ENCODE peak calls at places on chromosome 11, in six cellular contexts. R, S, I, G, U and N are unnamed samples.

GRCh38 chr11:65424200-65425104 is 1.9 kb downstream of the NEAT1 start:
- DNase-seq in R (no peak), S (peak), I (no peak), G (no peak), U (peak), N (no peak)

GRCh38 chr11:70952171-70952570 is 300.2 kb downstream of the SHANK2 start:
- DNase-seq in R (no peak), S (no peak), I (no peak), G (no peak), U (no peak), N (no peak)

GRCh38 chr11:123174196-123175183 is 20.6 kb downstream of the CLMP start:
- DNase-seq in R (peak), S (peak), I (no peak), G (peak), U (peak), N (peak)

GRCh38 chr11:18527512-18527911 is 770 bp upstream of the TSG101 start:
- DNase-seq in R (no peak), S (peak), I (no peak), G (peak), U (peak), N (no peak)

GRCh38 chr11:128341767-128342318 is 245.5 kb downstream of the ETS1 start:
- DNase-seq in R (no peak), S (no peak), I (no peak), G (no peak), U (no peak), N (no peak)

GRCh38 chr11:34438529-34439507 is at the start of gene CAT:
- DNase-seq in R (peak), S (peak), I (no peak), G (peak), U (no peak), N (peak)

GRCh38 chr11:124717786-124718634 is 21.7 kb upstream of the NRGN start:
- DNase-seq in R (peak), S (peak), I (peak), G (no peak), U (peak), N (peak)

GRCh38 chr11:131681875-131682274 is 311.5 kb downstream of the NTM start:
- DNase-seq in R (no peak), S (no peak), I (no peak), G (no peak), U (no peak), N (no peak)

GRCh38 chr11:61972796-61973602 is 5.6 kb upstream of the FTH1 start:
- DNase-seq in R (no peak), S (peak), I (no peak), G (peak), U (peak), N (no peak)

GRCh38 chr11:20112291-20113146 is 47.8 kb downstream of the DBX1 start:
- DNase-seq in R (no peak), S (peak), I (peak), G (peak), U (peak), N (peak)

GRCh38 chr11:17403977-17404759 is 15.7 kb upstream of the KCNJ11 start:
- DNase-seq in R (no peak), S (no peak), I (no peak), G (no peak), U (no peak), N (no peak)

GRCh38 chr11:49208006-49208721 is at the start of gene FOLH1:
- DNase-seq in R (peak), S (no peak), I (peak), G (no peak), U (no peak), N (peak)

GRCh38 chr11:113014731-113015455 is 53.7 kb downstream of the NCAM1 start:
- DNase-seq in R (no peak), S (no peak), I (no peak), G (no peak), U (peak), N (no peak)

GRCh38 chr11:113693030-113693429 is 13.1 kb downstream of the TMPRSS5 start:
- DNase-seq in R (no peak), S (no peak), I (no peak), G (no peak), U (no peak), N (no peak)

GRCh38 chr11:128492903-128493569 is 94.3 kb downstream of the ETS1 start:
- DNase-seq in R (no peak), S (no peak), I (no peak), G (no peak), U (no peak), N (no peak)

GRCh38 chr11:32931605-32932004 is 39.0 kb downstream of the QSER1 start:
- DNase-seq in R (no peak), S (peak), I (no peak), G (no peak), U (no peak), N (no peak)

GRCh38 chr11:28715726-28716125 is 607.5 kb downstream of the METTL15 start:
- DNase-seq in R (no peak), S (no peak), I (no peak), G (no peak), U (no peak), N (no peak)

GRCh38 chr11:70243912-70244652 is 26.4 kb upstream of the PPFIA1 start:
- DNase-seq in R (no peak), S (no peak), I (no peak), G (peak), U (peak), N (no peak)

GRCh38 chr11:17736921-17737817 is 2.6 kb downstream of the KCNC1 start:
- DNase-seq in R (no peak), S (no peak), I (no peak), G (no peak), U (no peak), N (no peak)

GRCh38 chr11:113163291-113164030 is 150.9 kb upstream of the TTC12 start:
- DNase-seq in R (no peak), S (no peak), I (no peak), G (no peak), U (peak), N (no peak)

GRCh38 chr11:69270929-69271328 is 23.0 kb upstream of the MYEOV start:
- DNase-seq in R (no peak), S (no peak), I (no peak), G (no peak), U (no peak), N (no peak)

GRCh38 chr11:43833657-43834073 is 47.0 kb upstream of the ALKBH3 start:
- DNase-seq in R (no peak), S (peak), I (no peak), G (peak), U (peak), N (peak)

GRCh38 chr11:118565062-118565461 is 669 bp downstream of the IFT46 start:
- DNase-seq in R (no peak), S (no peak), I (no peak), G (no peak), U (no peak), N (no peak)

GRCh38 chr11:108392364-108392763 is 75.0 kb downstream of the C11orf65 start:
- DNase-seq in R (no peak), S (no peak), I (no peak), G (no peak), U (no peak), N (no peak)

GRCh38 chr11:122843281-122844150 is 5.2 kb downstream of the CRTAM start:
- DNase-seq in R (no peak), S (no peak), I (no peak), G (no peak), U (no peak), N (peak)

GRCh38 chr11:25860677-25861445 is 471.1 kb upstream of the ANO3 start:
- DNase-seq in R (no peak), S (peak), I (no peak), G (no peak), U (peak), N (no peak)

GRCh38 chr11:72741849-72742521 is 10.2 kb downstream of the ARAP1 start:
- DNase-seq in R (no peak), S (peak), I (no peak), G (no peak), U (peak), N (no peak)

GRCh38 chr11:44761546-44761961 is 34.8 kb downstream of the TSPAN18 start:
- DNase-seq in R (no peak), S (no peak), I (peak), G (no peak), U (no peak), N (no peak)

GRCh38 chr11:27409742-27410141 is 46.7 kb upstream of the CCDC34 start:
- DNase-seq in R (no peak), S (no peak), I (no peak), G (no peak), U (no peak), N (no peak)

GRCh38 chr11:2525941-2526807 is 81.4 kb downstream of the KCNQ1 start:
- DNase-seq in R (no peak), S (no peak), I (peak), G (no peak), U (no peak), N (no peak)

GRCh38 chr11:17653606-17654005 is 65.8 kb upstream of the MYOD1 start:
- DNase-seq in R (no peak), S (no peak), I (no peak), G (no peak), U (no peak), N (no peak)

GRCh38 chr11:2427721-2428321 is 16.5 kb downstream of the TRPM5 start:
- DNase-seq in R (no peak), S (no peak), I (no peak), G (no peak), U (no peak), N (no peak)

GRCh38 chr11:99960536-99960935 is 726.6 kb upstream of the ARHGAP42 start:
- DNase-seq in R (no peak), S (no peak), I (no peak), G (no peak), U (no peak), N (no peak)

GRCh38 chr11:88297320-88298263 is 39.9 kb downstream of the CTSC start:
- DNase-seq in R (no peak), S (no peak), I (no peak), G (no peak), U (no peak), N (peak)

GRCh38 chr11:113262594-113262993 is 51.8 kb upstream of the TTC12 start:
- DNase-seq in R (no peak), S (no peak), I (no peak), G (no peak), U (no peak), N (no peak)

GRCh38 chr11:46064221-46064620 is 57.0 kb downstream of the PHF21A start:
- DNase-seq in R (no peak), S (peak), I (no peak), G (no peak), U (peak), N (peak)

GRCh38 chr11:84261707-84262106 is 975.5 kb upstream of the CCDC90B start:
- DNase-seq in R (no peak), S (no peak), I (peak), G (peak), U (peak), N (peak)

GRCh38 chr11:24391165-24391564 is 105.7 kb upstream of the LUZP2 start:
- DNase-seq in R (no peak), S (peak), I (no peak), G (peak), U (peak), N (peak)

GRCh38 chr11:64297722-64298358 is 2.3 kb upstream of the CATSPERZ start:
- DNase-seq in R (no peak), S (no peak), I (no peak), G (no peak), U (no peak), N (no peak)
- H3K23ac ChIP-seq in R (no peak), S (no peak), I (no peak), G (no peak), U (peak), N (no peak)

GRCh38 chr11:120998581-120998980 is 25.3 kb upstream of the TBCEL start:
- DNase-seq in R (no peak), S (no peak), I (no peak), G (no peak), U (no peak), N (peak)
- H3K23ac ChIP-seq in R (no peak), S (no peak), I (no peak), G (no peak), U (no peak), N (no peak)

GRCh38 chr11:36109850-36110606 is 166.2 kb downstream of the LDLRAD3 start:
- DNase-seq in R (peak), S (no peak), I (peak), G (no peak), U (no peak), N (peak)
- H3K23ac ChIP-seq in R (no peak), S (no peak), I (no peak), G (no peak), U (no peak), N (no peak)

GRCh38 chr11:78986305-78986704 is 411.6 kb upstream of the NARS2 start:
- DNase-seq in R (no peak), S (no peak), I (no peak), G (no peak), U (no peak), N (no peak)

GRCh38 chr11:78978831-78979230 is 404.2 kb upstream of the NARS2 start:
- DNase-seq in R (no peak), S (no peak), I (no peak), G (no peak), U (no peak), N (no peak)

GRCh38 chr11:78985654-78986053 is 411.0 kb upstream of the NARS2 start:
- DNase-seq in R (no peak), S (no peak), I (no peak), G (no peak), U (no peak), N (no peak)

GRCh38 chr11:78981153-78981552 is 406.5 kb upstream of the NARS2 start:
- DNase-seq in R (no peak), S (no peak), I (no peak), G (no peak), U (no peak), N (no peak)

GRCh38 chr11:78982377-78982925 is 407.8 kb upstream of the NARS2 start:
- DNase-seq in R (no peak), S (no peak), I (no peak), G (no peak), U (no peak), N (no peak)
- H3K23ac ChIP-seq in R (no peak), S (no peak), I (no peak), G (no peak), U (no peak), N (no peak)

DNA sequence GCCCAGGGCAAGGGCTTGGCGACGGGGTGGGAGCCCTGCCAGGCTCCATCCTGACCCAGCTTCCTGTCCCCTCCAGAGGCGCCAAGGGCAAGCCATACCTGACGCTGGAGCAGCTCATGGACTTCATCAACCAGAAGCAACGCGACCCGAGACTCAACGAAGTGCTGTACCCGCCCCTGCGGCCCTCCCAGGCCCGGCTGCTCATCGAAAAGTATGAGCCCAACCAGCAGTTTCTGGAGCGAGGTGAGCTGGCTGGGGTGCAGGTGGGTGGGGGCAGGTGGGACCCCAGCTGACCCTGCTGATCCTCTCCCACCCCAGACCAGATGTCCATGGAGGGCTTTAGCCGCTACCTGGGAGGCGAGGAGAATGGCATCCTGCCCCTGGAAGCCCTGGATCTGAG is 5.0 kb downstream of the PLCB3 start:
- DNase-seq in R (no peak), S (no peak), I (no peak), G (no peak), U (no peak), N (no peak)
- H3K23ac ChIP-seq in R (peak), S (no peak), I (no peak), G (no peak), U (no peak), N (no peak)

DNA sequence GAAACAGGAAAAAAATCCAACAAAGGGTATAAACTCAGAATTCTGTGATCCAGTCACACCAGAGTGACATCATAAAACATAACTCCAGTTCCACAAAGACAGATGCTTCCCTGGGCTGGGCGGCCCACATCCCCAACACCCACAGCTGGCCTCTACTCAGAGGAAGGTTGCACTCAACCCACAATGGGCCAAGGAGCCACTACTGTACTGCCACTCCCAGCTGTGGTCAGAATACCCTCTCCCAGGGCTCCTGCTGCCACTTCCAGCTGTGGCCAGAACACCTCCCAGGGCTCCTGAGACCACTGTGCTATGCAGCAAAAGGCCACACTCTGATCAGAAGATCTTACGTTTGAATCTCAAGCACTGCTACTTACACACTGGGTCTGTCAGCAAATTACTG is 18.3 kb downstream of the SMCO4 start:
- DNase-seq in R (no peak), S (no peak), I (no peak), G (no peak), U (no peak), N (no peak)
- H3K23ac ChIP-seq in R (no peak), S (no peak), I (no peak), G (peak), U (no peak), N (no peak)

GRCh38 chr11:14347991-14348390 is 11.0 kb downstream of the RRAS2 start:
- DNase-seq in R (no peak), S (no peak), I (no peak), G (no peak), U (no peak), N (no peak)

GRCh38 chr11:14346303-14346702 is 12.7 kb downstream of the RRAS2 start:
- DNase-seq in R (no peak), S (no peak), I (no peak), G (no peak), U (no peak), N (no peak)

GRCh38 chr11:14350215-14350614 is 8.8 kb downstream of the RRAS2 start:
- DNase-seq in R (no peak), S (no peak), I (no peak), G (no peak), U (no peak), N (peak)

GRCh38 chr11:14347494-14347893 is 11.5 kb downstream of the RRAS2 start:
- DNase-seq in R (no peak), S (no peak), I (no peak), G (no peak), U (no peak), N (no peak)

DNA sequence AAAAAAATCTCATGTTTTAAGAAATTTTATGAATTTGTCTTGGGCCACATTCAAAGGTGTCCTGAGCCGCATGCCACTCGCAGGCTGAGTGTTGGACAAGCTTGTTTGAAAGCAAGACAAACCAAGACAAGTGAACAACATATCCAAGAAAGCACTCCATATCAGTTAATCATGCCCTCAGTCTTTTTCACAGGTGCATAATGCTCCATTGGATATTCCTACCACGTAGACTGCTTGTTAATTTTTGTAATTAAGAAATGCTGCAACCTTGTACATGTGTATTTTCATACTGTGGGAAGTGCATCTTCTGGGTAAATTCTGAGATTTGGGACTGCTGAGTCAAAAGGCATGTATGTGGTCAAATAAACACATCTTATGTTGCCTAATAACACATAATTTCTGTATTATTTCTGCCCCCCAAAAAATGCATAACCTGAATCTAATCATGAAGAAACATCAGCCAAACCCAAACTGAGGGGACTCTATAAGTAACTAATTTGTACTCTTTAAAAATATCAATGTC is 8.2 kb downstream of the RRAS2 start:
- DNase-seq in R (no peak), S (peak), I (no peak), G (no peak), U (no peak), N (no peak)
- H3K23ac ChIP-seq in R (no peak), S (no peak), I (no peak), G (no peak), U (no peak), N (no peak)

DNA sequence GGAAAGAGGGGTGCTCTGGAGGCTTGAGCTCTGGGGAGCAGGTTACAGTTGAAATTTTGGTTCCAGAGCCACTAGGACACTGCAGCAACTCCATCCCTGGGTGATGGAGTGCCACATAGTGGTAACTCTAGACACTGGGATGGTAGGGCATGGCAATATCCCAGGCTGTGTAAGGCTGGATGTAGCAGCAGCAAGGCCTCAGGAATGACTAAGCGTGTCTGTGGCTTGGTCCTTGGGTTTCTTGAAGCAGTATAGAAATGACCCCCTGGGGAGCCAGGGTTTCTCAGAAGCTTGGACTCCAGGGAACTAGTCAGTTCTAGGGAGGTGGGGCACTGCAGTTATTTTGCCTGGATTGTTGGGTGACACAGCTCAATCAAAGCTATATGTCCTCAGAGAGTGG is 8.1 kb downstream of the MS4A4A start:
- DNase-seq in R (no peak), S (no peak), I (no peak), G (no peak), U (no peak), N (no peak)
- H3K23ac ChIP-seq in R (no peak), S (no peak), I (no peak), G (no peak), U (no peak), N (no peak)

DNA sequence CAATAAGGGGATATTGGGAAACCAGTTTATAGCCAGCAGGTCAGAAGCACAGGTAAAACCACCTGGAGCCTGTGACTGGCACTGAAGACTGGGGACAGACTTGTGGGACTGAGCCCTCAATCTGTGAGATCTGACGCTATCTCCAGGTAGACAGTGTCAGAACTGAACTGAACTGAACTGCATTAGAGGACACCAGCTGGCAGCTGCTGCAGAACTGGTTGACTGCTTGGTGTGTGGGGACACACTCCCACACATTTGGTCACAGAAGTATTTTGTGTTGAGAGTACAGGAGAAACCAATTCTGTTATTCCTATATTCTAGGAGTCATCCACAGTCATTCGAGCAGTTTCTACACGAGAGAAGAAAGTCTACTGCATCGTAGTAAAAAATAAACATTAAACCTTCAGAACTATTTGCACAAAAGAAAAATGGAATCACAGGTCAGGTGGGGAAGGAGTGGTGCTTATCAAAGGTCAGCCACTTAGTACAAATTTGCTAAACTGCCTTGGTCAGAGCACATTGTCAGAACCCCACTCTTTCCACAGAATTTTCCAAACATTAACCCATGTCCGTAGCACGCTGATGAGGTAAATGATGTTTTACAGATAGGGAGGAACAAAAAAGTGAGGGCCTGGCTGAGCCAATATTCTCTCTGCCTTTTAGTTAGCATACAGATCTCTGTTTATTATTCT is 77.2 kb downstream of the SIK3 start:
- DNase-seq in R (no peak), S (no peak), I (no peak), G (no peak), U (no peak), N (no peak)
- H3K23ac ChIP-seq in R (no peak), S (no peak), I (no peak), G (no peak), U (no peak), N (no peak)